ENCODE peak calls at places on chromosomes 1 and 21, in six cellular contexts. Z, P, F, G, L and W are unnamed samples.

GRCh38 chr1:29653886-29654450 is 417.6 kb downstream of the PTPRU start:
- DNase-seq in Z (no peak), P (no peak), G (no peak), F (no peak), L (no peak), W (no peak)

GRCh38 chr1:70542856-70543255 is 131.8 kb downstream of the CTH start:
- DNase-seq in P (no peak), L (no peak), G (no peak), Z (no peak), F (peak), W (no peak)

GRCh38 chr1:31593770-31594632 is 17.7 kb downstream of the TINAGL1 start:
- DNase-seq in P (peak), Z (no peak), L (peak), G (peak), F (peak), W (peak)

GRCh38 chr1:159088050-159088449 is 11.5 kb upstream of the AIM2 start:
- DNase-seq in G (peak), L (no peak), Z (no peak), P (no peak), F (no peak), W (no peak)

GRCh38 chr1:163267962-163268361 is 53.8 kb upstream of the NUF2 start:
- DNase-seq in P (no peak), L (no peak), F (no peak), Z (no peak), G (no peak), W (no peak)

GRCh38 chr1:62438163-62438562 is 1.3 kb downstream of the USP1 start:
- DNase-seq in G (peak), L (peak), P (no peak), F (no peak), Z (no peak), W (no peak)

GRCh38 chr1:96834986-96835385 is 113.4 kb downstream of the PTBP2 start:
- DNase-seq in L (peak), Z (no peak), F (no peak), P (no peak), G (no peak), W (no peak)

GRCh38 chr1:52153898-52154297 is 12.0 kb downstream of the ZFYVE9 start:
- DNase-seq in L (no peak), F (no peak), G (no peak), Z (no peak), P (no peak), W (no peak)

GRCh38 chr1:203287109-203287893 is 18.0 kb upstream of the BTG2 start:
- DNase-seq in L (no peak), G (peak), F (no peak), Z (peak), P (no peak), W (no peak)

GRCh38 chr1:42934541-42935312 is 23.9 kb downstream of the SLC2A1 start:
- DNase-seq in L (no peak), P (no peak), G (no peak), Z (no peak), F (no peak), W (peak)

GRCh38 chr1:227886993-227887696 is 60.6 kb downstream of the WNT9A start:
- DNase-seq in Z (no peak), G (peak), P (no peak), L (no peak), F (no peak), W (peak)

GRCh38 chr1:182602945-182603645 is 1.1 kb downstream of the RGS16 start:
- DNase-seq in G (no peak), L (no peak), F (no peak), Z (no peak), P (no peak), W (no peak)

GRCh38 chr1:24149854-24150227 is 6.9 kb upstream of the IL22RA1 start:
- DNase-seq in L (no peak), P (peak), G (peak), Z (no peak), F (no peak), W (peak)

GRCh38 chr1:27137022-27137542 is 17.8 kb downstream of the SLC9A1 start:
- DNase-seq in P (no peak), L (no peak), F (peak), G (no peak), Z (no peak), W (no peak)

GRCh38 chr21:29192999-29193563 is 62.6 kb downstream of the MAP3K7CL start:
- DNase-seq in G (no peak), L (no peak), P (no peak), Z (no peak), F (no peak), W (no peak)

GRCh38 chr1:92755541-92756351 is 29.2 kb downstream of the EVI5 start:
- DNase-seq in Z (peak), P (no peak), G (peak), L (no peak), F (no peak), W (peak)

GRCh38 chr1:201113451-201114244 is 1.4 kb upstream of the CACNA1S start:
- DNase-seq in L (no peak), G (no peak), F (no peak), Z (no peak), P (peak), W (no peak)

GRCh38 chr1:101567582-101568189 is 330.9 kb downstream of the S1PR1 start:
- DNase-seq in Z (no peak), F (peak), P (peak), L (peak), G (peak), W (no peak)

GRCh38 chr1:189211742-189212141 is 1265.9 kb downstream of the BRINP3 start:
- DNase-seq in Z (no peak), L (no peak), G (no peak), P (no peak), F (no peak), W (no peak)

GRCh38 chr1:32954183-32954582 is 10.4 kb downstream of the RNF19B start:
- DNase-seq in P (no peak), G (no peak), F (no peak), Z (no peak), L (no peak), W (no peak)